ENCODE peak calls at places on chromosomes 2 and 18, in six cellular contexts. P is CMK, V is neural crest cell, B is hippocampal formation, E is astrocyte of the hippocampus, Y is astrocyte. X is an unnamed sample.

GRCh38 chr2:230749111-230749510 is 36.5 kb downstream of the CAB39 start:
- DNase-seq in E (peak; percentile 34), V (no peak), Y (peak; percentile 64), B (no peak), P (no peak), X (no peak)

GRCh38 chr2:171319164-171319810 is 114.5 kb downstream of the METTL8 start:
- DNase-seq in E (peak; percentile 57), V (no peak), Y (peak; percentile 70), P (no peak), B (peak; percentile 32), X (no peak)

GRCh38 chr18:45652703-45653490 is 37.6 kb downstream of the SLC14A2 start:
- DNase-seq in B (no peak), E (no peak), Y (peak; percentile 47), V (no peak), P (no peak), X (no peak)

GRCh38 chr2:179104736-179105135 is 54.8 kb upstream of the CCDC141 start:
- DNase-seq in B (no peak), V (no peak), P (no peak), E (no peak), Y (peak; percentile 19), X (no peak)

GRCh38 chr2:19664651-19665050 is 237.1 kb downstream of the TTC32 start:
- DNase-seq in E (peak; percentile 51), V (no peak), P (no peak), Y (peak; percentile 69), B (no peak), X (no peak)

GRCh38 chr2:241566468-241566867 is 7.9 kb downstream of the BOK start:
- DNase-seq in Y (no peak), B (no peak), P (no peak), E (no peak), V (no peak), X (peak; percentile 68)

GRCh38 chr2:29560566-29560965 is 360.8 kb downstream of the ALK start:
- DNase-seq in Y (no peak), P (no peak), E (no peak), B (no peak), V (no peak), X (no peak)

GRCh38 chr18:3454365-3455089 is 4.6 kb downstream of the TGIF1 start:
- DNase-seq in B (peak; percentile 60), E (peak; percentile 77), V (peak; percentile 26), Y (peak; percentile 67), P (no peak), X (no peak)

GRCh38 chr2:169659314-169659713 is 34.9 kb downstream of the CFAP210 start:
- DNase-seq in E (no peak), B (no peak), V (no peak), P (no peak), Y (no peak), X (no peak)

GRCh38 chr2:121529439-121530209 is 1.1 kb upstream of the RNU4ATAC start:
- DNase-seq in V (peak; percentile 61), E (peak; percentile 88), P (peak; percentile 42), Y (peak; percentile 49), B (no peak), X (no peak)

GRCh38 chr18:49565656-49566055 is 3.8 kb downstream of the LIPG start:
- DNase-seq in Y (peak; percentile 59), B (peak; percentile 74), P (no peak), V (no peak), E (peak; percentile 92), X (no peak)

GRCh38 chr2:55431982-55432627 is 12.4 kb upstream of the CCDC88A start:
- DNase-seq in B (peak; percentile 62), E (peak; percentile 39), Y (peak; percentile 15), P (no peak), V (no peak), X (no peak)

GRCh38 chr18:24112874-24113615 is 25.8 kb upstream of the CABYR start:
- DNase-seq in Y (peak; percentile 64), B (no peak), E (peak; percentile 49), V (no peak), P (no peak), X (no peak)

GRCh38 chr2:148244593-148245292 is 223.9 kb downstream of the MBD5 start:
- DNase-seq in E (peak; percentile 51), B (no peak), Y (peak; percentile 68), P (no peak), V (no peak), X (no peak)

GRCh38 chr2:72144746-72145657 is 2.7 kb downstream of the CYP26B1 start:
- DNase-seq in Y (no peak), P (no peak), B (no peak), E (peak; percentile 46), V (no peak), X (no peak)

GRCh38 chr2:46179037-46179621 is 118.1 kb upstream of the EPAS1 start:
- DNase-seq in E (peak; percentile 75), B (no peak), V (no peak), Y (peak; percentile 97), P (peak; percentile 21), X (peak; percentile 40)

GRCh38 chr2:36973320-36973719 is 7.0 kb upstream of the STRN start:
- DNase-seq in B (no peak), P (no peak), E (no peak), Y (no peak), V (no peak), X (no peak)

GRCh38 chr2:241936457-241937133 is 67.1 kb downstream of the RTP5 start:
- DNase-seq in V (no peak), B (no peak), Y (no peak), P (no peak), E (no peak), X (no peak)

GRCh38 chr18:49751427-49752094 is 61.8 kb downstream of the ACAA2 start:
- DNase-seq in E (no peak), V (no peak), P (no peak), B (no peak), Y (no peak), X (no peak)

GRCh38 chr2:109162999-109163398 is 34.0 kb downstream of the SH3RF3 start:
- DNase-seq in B (no peak), E (peak; percentile 89), V (no peak), Y (peak; percentile 78), P (no peak), X (no peak)

GRCh38 chr2:28314968-28315367 is 77.7 kb upstream of the FOSL2 start:
- DNase-seq in V (no peak), Y (no peak), P (no peak), B (no peak), E (no peak), X (no peak)

GRCh38 chr2:48749820-48750739 is 5.4 kb downstream of the LHCGR start:
- DNase-seq in E (no peak), P (no peak), Y (no peak), B (no peak), V (no peak), X (no peak)

GRCh38 chr2:145186303-145186702 is 666.4 kb upstream of the ZEB2 start:
- DNase-seq in V (no peak), E (no peak), P (no peak), B (no peak), Y (no peak), X (no peak)

GRCh38 chr2:43270930-43271615 is 44.7 kb upstream of the ZFP36L2 start:
- DNase-seq in E (no peak), P (no peak), Y (no peak), B (no peak), V (no peak), X (no peak)

GRCh38 chr18:42072407-42072806 is 117.4 kb downstream of the PIK3C3 start:
- DNase-seq in B (no peak), V (no peak), Y (no peak), E (no peak), P (no peak), X (no peak)

GRCh38 chr2:79723830-79724229 is 211.0 kb downstream of the CTNNA2 start:
- DNase-seq in E (peak; percentile 92), B (no peak), Y (peak; percentile 100), P (no peak), V (no peak), X (no peak)

GRCh38 chr2:85887566-85888019 is 1.2 kb downstream of the ST3GAL5 start:
- DNase-seq in B (peak; percentile 87), V (no peak), P (no peak), E (peak; percentile 39), Y (no peak), X (peak; percentile 66)

GRCh38 chr2:221423212-221423804 is 148.8 kb downstream of the EPHA4 start:
- DNase-seq in Y (peak; percentile 61), E (peak; percentile 56), V (no peak), B (no peak), P (no peak), X (no peak)